ENCODE peak calls at places on chromosomes 2 and 18, in nine cellular contexts. S is OCI-LY7, F is tibial artery, O is right atrium auricular region, L is brain microvascular endothelial cell, D is right cardiac atrium, G is dorsolateral prefrontal cortex, M is trophoblast cell, Z is psoas muscle. R is an unnamed sample.
A peak's percentile ranks its signal among the peaks of the same experiment; 100 is the strongest.

GRCh38 chr2:172927381-172928357 is 148.0 kb upstream of the MAP3K20 start:
- DNase-seq in D (peak; percentile 43), L (peak; percentile 84), S (no peak), M (no peak), G (no peak), Z (no peak), O (peak; percentile 79), F (peak; percentile 72), R (peak; percentile 52)

GRCh38 chr2:143808166-143808565 is 678.9 kb downstream of the ARHGAP15 start:
- DNase-seq in S (no peak), M (no peak), Z (no peak), F (no peak), L (no peak), O (no peak), D (no peak), G (no peak), R (no peak)

GRCh38 chr18:59916746-59917145 is 16.9 kb downstream of the PMAIP1 start:
- DNase-seq in G (no peak), M (peak; percentile 73), D (no peak), O (no peak), Z (no peak), L (no peak), F (no peak), S (no peak), R (no peak)

GRCh38 chr2:62398295-62398855 is 107.6 kb downstream of the TMEM17 start:
- DNase-seq in S (no peak), D (no peak), O (no peak), Z (no peak), M (no peak), F (no peak), G (no peak), L (no peak), R (no peak)

GRCh38 chr2:82314836-82315472 is 2010.4 kb upstream of the LRRTM1 start:
- DNase-seq in S (no peak), O (no peak), M (no peak), F (no peak), G (no peak), Z (no peak), D (no peak), L (no peak), R (no peak)

GRCh38 chr2:237025090-237025865 is 60.4 kb upstream of the COPS8 start:
- DNase-seq in Z (peak; percentile 73), F (peak; percentile 57), M (peak; percentile 91), L (peak; percentile 96), G (no peak), D (no peak), S (no peak), O (peak; percentile 66), R (no peak)

GRCh38 chr2:58965602-58966001 is 724.5 kb upstream of the FANCL start:
- DNase-seq in Z (no peak), L (no peak), S (no peak), D (no peak), O (no peak), M (no peak), G (no peak), F (no peak), R (no peak)

GRCh38 chr18:53792762-53793161 is 431.7 kb downstream of the MBD2 start:
- DNase-seq in F (no peak), G (no peak), M (no peak), O (no peak), Z (no peak), L (no peak), D (no peak), S (no peak), R (no peak)

GRCh38 chr2:37721219-37721600 is 49.8 kb upstream of the CDC42EP3 start:
- DNase-seq in L (no peak), O (no peak), M (no peak), F (no peak), G (no peak), S (no peak), D (no peak), Z (no peak), R (no peak)

GRCh38 chr2:1728821-1729220 is 15.5 kb downstream of the PXDN start:
- DNase-seq in D (peak; percentile 74), Z (no peak), G (no peak), L (no peak), O (peak; percentile 59), M (no peak), F (peak; percentile 26), S (no peak), R (no peak)

GRCh38 chr18:36828157-36828629 is 609 bp downstream of the TPGS2 start:
- DNase-seq in F (peak; percentile 25), Z (peak; percentile 58), S (peak; percentile 4), D (peak; percentile 38), O (no peak), G (no peak), M (peak; percentile 21), L (peak; percentile 50), R (peak; percentile 35)

GRCh38 chr2:28565033-28565432 is 69.2 kb downstream of the PLB1 start:
- DNase-seq in G (no peak), Z (no peak), M (no peak), S (no peak), L (no peak), O (no peak), F (no peak), D (no peak), R (no peak)

GRCh38 chr2:127611076-127611925 is 34.7 kb upstream of the GPR17 start:
- DNase-seq in Z (no peak), L (no peak), F (no peak), D (peak; percentile 18), S (no peak), G (no peak), O (no peak), M (no peak), R (no peak)

GRCh38 chr2:48249631-48250473 is 280.1 kb upstream of the STON1 start:
- DNase-seq in L (no peak), M (no peak), O (no peak), D (no peak), Z (no peak), G (peak; percentile 14), F (peak; percentile 32), S (no peak), R (no peak)

GRCh38 chr2:70019096-70019495 is 57.7 kb upstream of the ASPRV1 start:
- DNase-seq in D (no peak), M (no peak), F (no peak), O (no peak), Z (no peak), S (no peak), G (no peak), L (no peak), R (no peak)

GRCh38 chr2:16537347-16537746 is 128.3 kb downstream of the CYRIA start:
- DNase-seq in M (peak; percentile 34), D (no peak), F (no peak), O (no peak), G (no peak), S (no peak), Z (no peak), L (peak; percentile 82), R (no peak)

GRCh38 chr2:204539010-204539385 is 6.3 kb upstream of the PARD3B start:
- DNase-seq in Z (no peak), S (no peak), L (peak; percentile 2), M (no peak), O (no peak), F (no peak), D (no peak), G (no peak), R (no peak)

GRCh38 chr2:213751446-213751845 is 467.2 kb downstream of the SPAG16 start:
- DNase-seq in F (no peak), M (no peak), O (no peak), L (no peak), D (no peak), G (no peak), Z (no peak), S (peak; percentile 14), R (no peak)

GRCh38 chr2:47057732-47058012 is 97.4 kb downstream of the STPG4 start:
- DNase-seq in Z (no peak), D (no peak), S (no peak), O (no peak), G (no peak), L (no peak), M (no peak), F (no peak), R (no peak)
- H3K27ac ChIP-seq in Z (peak overlapping the region; percentile 74), D (peak overlapping the region; percentile 94), S (no peak overlapping the region), O (peak overlapping the region; percentile 67), G (peak overlapping the region; percentile 93), L (peak overlapping the region; percentile 11), M (peak overlapping the region; percentile 9), F (peak overlapping the region; percentile 91), R (peak overlapping the region; percentile 27)

GRCh38 chr18:3454365-3455089 is 4.6 kb downstream of the TGIF1 start:
- DNase-seq in M (peak; percentile 37), Z (no peak), S (peak; percentile 61), O (no peak), F (no peak), D (no peak), G (no peak), L (peak; percentile 50), R (no peak)

GRCh38 chr18:3453540-3454364 is 3.8 kb downstream of the TGIF1 start:
- DNase-seq in L (peak; percentile 89), G (no peak), F (peak; percentile 83), D (peak; percentile 54), Z (peak; percentile 56), O (peak; percentile 83), S (peak; percentile 45), M (peak; percentile 69), R (peak; percentile 61)

GRCh38 chr18:3455938-3456685 is 6.1 kb downstream of the TGIF1 start:
- DNase-seq in F (no peak), M (no peak), G (no peak), S (no peak), Z (no peak), O (no peak), L (no peak), D (no peak), R (no peak)

GRCh38 chr18:3456686-3457069 is 6.7 kb downstream of the TGIF1 start:
- DNase-seq in Z (no peak), S (no peak), F (no peak), M (no peak), G (no peak), D (no peak), L (no peak), O (no peak), R (no peak)

GRCh38 chr18:3455090-3455640 is 5.2 kb downstream of the TGIF1 start:
- DNase-seq in F (no peak), O (no peak), S (no peak), G (no peak), D (no peak), Z (no peak), L (no peak), M (no peak), R (no peak)
- H3K4me3 ChIP-seq in F (peak overlapping the region; percentile 89), O (no peak overlapping the region), S (peak overlapping the region; percentile 88), G (no peak overlapping the region), D (no peak overlapping the region), Z (peak overlapping the region; percentile 97), L (no peak overlapping the region), M (no peak overlapping the region), R (no peak overlapping the region)

GRCh38 chr2:100706249-100706648 is 113.7 kb upstream of the NPAS2 start:
- DNase-seq in M (no peak), O (no peak), G (no peak), S (no peak), L (no peak), D (no peak), F (no peak), Z (no peak), R (no peak)
- H3K27ac ChIP-seq in M (no peak overlapping the region), O (no peak overlapping the region), G (peak overlapping the region; percentile 23), S (no peak overlapping the region), L (no peak overlapping the region), D (no peak overlapping the region), F (no peak overlapping the region), Z (no peak overlapping the region), R (no peak overlapping the region)

DNA sequence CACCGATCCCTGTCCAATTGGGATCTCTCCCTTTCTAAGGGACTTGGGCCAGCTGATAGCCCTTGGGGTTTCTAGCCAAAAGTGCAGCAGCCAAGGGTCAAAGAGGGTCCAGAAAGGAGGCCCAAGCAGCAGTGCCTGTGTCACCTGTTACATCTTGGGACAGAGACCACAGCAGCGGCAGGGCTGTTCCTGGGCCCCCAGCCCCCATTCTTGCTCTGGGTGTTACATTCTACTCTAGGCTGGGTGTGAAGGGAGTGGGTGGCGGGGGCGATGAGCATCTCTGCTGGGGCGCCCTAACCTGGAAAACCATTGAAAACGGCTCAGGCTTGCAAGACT is 1.2 kb downstream of the PAX3 start:
- DNase-seq in G (no peak), S (no peak), D (peak; percentile 18), M (no peak), Z (no peak), L (no peak), O (no peak), F (no peak), R (no peak)
- H3K4me3 ChIP-seq in G (no peak overlapping the region), S (no peak overlapping the region), D (no peak overlapping the region), M (no peak overlapping the region), Z (peak overlapping the region; percentile 75), L (peak overlapping the region; percentile 64), O (no peak overlapping the region), F (peak overlapping the region; percentile 54), R (no peak overlapping the region)